ENCODE peak calls at places on chromosomes 1 and 21, in five cellular contexts. P, C, V, K and Z are unnamed samples.

GRCh38 chr1:234586304-234586703 is 23.7 kb downstream of the IRF2BP2 start:
- DNase-seq in P (no peak), C (no peak), V (no peak), K (no peak), Z (no peak)

GRCh38 chr1:179105393-179105792 is 23.5 kb downstream of the TOR3A start:
- DNase-seq in P (no peak), C (no peak), V (no peak), K (no peak), Z (no peak)

GRCh38 chr1:113073457-113073950 is 506 bp downstream of the LRIG2 start:
- DNase-seq in P (no peak), C (no peak), V (peak), K (peak), Z (peak)

GRCh38 chr1:150371110-150371509 is 7.2 kb downstream of the RPRD2 start:
- DNase-seq in P (no peak), C (no peak), V (no peak), K (no peak), Z (no peak)

GRCh38 chr1:21334214-21335087 is 44.2 kb upstream of the ECE1 start:
- DNase-seq in P (peak), C (peak), V (peak), K (peak), Z (peak)

GRCh38 chr21:35206141-35207125 is 157.3 kb upstream of the RUNX1 start:
- DNase-seq in P (no peak), C (no peak), V (peak), K (no peak), Z (no peak)

GRCh38 chr1:45329445-45329844 is 2.8 kb downstream of the HPDL start:
- DNase-seq in P (no peak), C (no peak), V (no peak), K (no peak), Z (no peak)

GRCh38 chr1:25194054-25194453 is 38.2 kb downstream of the SYF2 start:
- DNase-seq in P (no peak), C (no peak), V (no peak), K (no peak), Z (no peak)

GRCh38 chr1:117654485-117655219 is 48.8 kb downstream of the TENT5C start:
- DNase-seq in P (no peak), C (no peak), V (no peak), K (no peak), Z (no peak)

GRCh38 chr1:161743231-161743630 is 6.4 kb upstream of the DUSP12 start:
- DNase-seq in P (no peak), C (no peak), V (no peak), K (no peak), Z (no peak)

GRCh38 chr1:98420376-98421097 is 241.0 kb upstream of the SNX7 start:
- DNase-seq in P (no peak), C (no peak), V (no peak), K (no peak), Z (no peak)

GRCh38 chr1:84634536-84635205 is 55.6 kb downstream of the SSX2IP start:
- DNase-seq in P (no peak), C (no peak), V (no peak), K (no peak), Z (no peak)

GRCh38 chr1:192161974-192162373 is 3.7 kb downstream of the RGS18 start:
- DNase-seq in P (no peak), C (no peak), V (no peak), K (no peak), Z (no peak)

GRCh38 chr1:203536981-203537455 is 43.1 kb downstream of the OPTC start:
- DNase-seq in P (no peak), C (peak), V (no peak), K (no peak), Z (peak)

GRCh38 chr1:64514197-64514765 is 44.4 kb downstream of the CACHD1 start:
- DNase-seq in P (no peak), C (no peak), V (no peak), K (no peak), Z (no peak)

GRCh38 chr1:201259476-201260235 is 23.6 kb upstream of the PKP1 start:
- DNase-seq in P (no peak), C (no peak), V (peak), K (no peak), Z (no peak)

GRCh38 chr21:38244885-38245869 is 11.6 kb upstream of the KCNJ15 start:
- DNase-seq in P (no peak), C (no peak), V (no peak), K (no peak), Z (no peak)

GRCh38 chr1:83818916-83819315 is 180.0 kb downstream of the TTLL7 start:
- DNase-seq in P (no peak), C (peak), V (no peak), K (no peak), Z (no peak)

GRCh38 chr21:36065497-36066036 is 4.3 kb upstream of the CBR1 start:
- DNase-seq in P (no peak), C (peak), V (no peak), K (no peak), Z (no peak)

GRCh38 chr1:32345289-32345827 is 9.3 kb upstream of the MARCKSL1 start:
- DNase-seq in P (no peak), C (peak), V (no peak), K (no peak), Z (no peak)

GRCh38 chr21:32412998-32413504 is 545 bp downstream of the EVA1C start:
- DNase-seq in P (peak), C (peak), V (peak), K (peak), Z (peak)

GRCh38 chr1:29798699-29799566 is 562.6 kb downstream of the PTPRU start:
- DNase-seq in P (no peak), C (no peak), V (no peak), K (no peak), Z (no peak)

GRCh38 chr21:27076035-27076434 is 109.1 kb upstream of the ADAMTS5 start:
- DNase-seq in P (no peak), C (no peak), V (no peak), K (no peak), Z (no peak)

GRCh38 chr1:173417563-173417962 is 59.6 kb upstream of the PRDX6 start:
- DNase-seq in P (no peak), C (no peak), V (no peak), K (no peak), Z (no peak)

GRCh38 chr1:175690926-175691325 is 52.5 kb downstream of the TNR start:
- DNase-seq in P (no peak), C (no peak), V (no peak), K (no peak), Z (no peak)

GRCh38 chr21:29477347-29477746 is 178.6 kb downstream of the BACH1 start:
- DNase-seq in P (no peak), C (no peak), V (no peak), K (no peak), Z (no peak)

GRCh38 chr1:105608713-105609112 is 1447.8 kb upstream of the PRMT6 start:
- DNase-seq in P (no peak), C (no peak), V (no peak), K (no peak), Z (no peak)

GRCh38 chr1:7220007-7220406 is 434.8 kb downstream of the CAMTA1 start:
- DNase-seq in P (no peak), C (no peak), V (no peak), K (no peak), Z (no peak)

GRCh38 chr1:198656500-198656932 is 17.7 kb downstream of the PTPRC start:
- DNase-seq in P (no peak), C (no peak), V (peak), K (no peak), Z (no peak)

GRCh38 chr1:153919879-153920852 is 2.6 kb downstream of the GATAD2B start:
- DNase-seq in P (no peak), C (no peak), V (no peak), K (no peak), Z (no peak)

GRCh38 chr1:67110352-67110751 is 24.4 kb downstream of the C1orf141 start:
- DNase-seq in P (no peak), C (no peak), V (no peak), K (no peak), Z (no peak)

GRCh38 chr1:3577300-3577699 is 34.0 kb downstream of the MEGF6 start:
- DNase-seq in P (no peak), C (no peak), V (no peak), K (no peak), Z (no peak)

GRCh38 chr1:218339267-218339831 is 5.8 kb upstream of the TGFB2 start:
- DNase-seq in P (no peak), C (no peak), V (no peak), K (no peak), Z (no peak)

GRCh38 chr1:244335456-244335855 is 116.3 kb downstream of the ADSS2 start:
- DNase-seq in P (no peak), C (no peak), V (no peak), K (no peak), Z (no peak)

GRCh38 chr1:199859525-199859924 is 168.0 kb upstream of the NR5A2 start:
- DNase-seq in P (no peak), C (no peak), V (no peak), K (no peak), Z (no peak)

GRCh38 chr21:41429925-41430491 is 4.0 kb downstream of the MX1 start:
- DNase-seq in P (no peak), C (no peak), V (no peak), K (no peak), Z (no peak)

GRCh38 chr1:155125946-155126493 is 1.7 kb upstream of the EFNA1 start:
- DNase-seq in P (peak), C (peak), V (peak), K (peak), Z (peak)
- H3K27ac ChIP-seq in P (peak), C (peak), V (peak), K (peak), Z (peak)

DNA sequence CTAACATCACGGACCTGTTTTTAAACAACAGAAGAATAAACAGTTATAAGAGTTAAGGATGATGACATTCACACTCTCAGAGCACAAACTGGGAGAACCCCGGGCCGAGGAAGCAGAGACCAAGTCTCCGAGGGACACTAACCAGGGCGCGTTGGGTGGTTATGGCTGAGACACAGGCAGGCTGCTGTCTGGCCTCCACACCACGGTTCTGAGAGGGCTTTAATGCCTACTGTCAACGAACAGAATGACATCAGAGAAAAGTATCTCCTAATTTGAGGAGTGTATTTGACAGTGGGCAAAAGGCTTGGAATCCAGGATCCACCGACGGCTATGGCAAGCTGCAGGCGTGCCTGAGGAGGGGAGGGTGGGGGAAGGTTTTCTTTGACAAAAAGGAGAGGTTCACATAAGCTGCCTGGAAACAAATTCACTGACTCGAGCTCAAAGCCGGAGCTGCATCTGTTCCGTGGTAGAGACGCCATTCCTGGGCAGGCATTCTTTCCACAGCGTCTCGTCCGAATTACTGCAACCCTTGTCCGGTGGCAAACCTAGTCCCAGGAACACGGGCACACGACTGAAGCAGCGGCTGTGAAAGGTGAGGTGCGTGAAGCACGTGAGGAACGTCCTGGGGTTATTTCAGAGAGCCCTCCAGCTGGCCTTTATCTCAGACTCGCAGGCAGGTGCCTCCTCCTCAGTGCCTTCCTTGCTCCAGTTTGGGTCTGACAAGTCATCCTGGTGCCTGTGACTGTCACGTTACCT is 9.4 kb downstream of the POFUT2 start:
- DNase-seq in P (no peak), C (peak), V (no peak), K (no peak), Z (no peak)
- TF ChIP-seq CTCF in P (no peak), C (no peak), V (no peak), K (no peak), Z (no peak)

GRCh38 chr1:155326020-155326526 is 5.4 kb downstream of the RUSC1 start:
- DNase-seq in P (no peak), C (no peak), V (no peak), K (no peak), Z (no peak)
- H3K27ac ChIP-seq in P (no peak), C (no peak), V (no peak), K (no peak), Z (peak)

DNA sequence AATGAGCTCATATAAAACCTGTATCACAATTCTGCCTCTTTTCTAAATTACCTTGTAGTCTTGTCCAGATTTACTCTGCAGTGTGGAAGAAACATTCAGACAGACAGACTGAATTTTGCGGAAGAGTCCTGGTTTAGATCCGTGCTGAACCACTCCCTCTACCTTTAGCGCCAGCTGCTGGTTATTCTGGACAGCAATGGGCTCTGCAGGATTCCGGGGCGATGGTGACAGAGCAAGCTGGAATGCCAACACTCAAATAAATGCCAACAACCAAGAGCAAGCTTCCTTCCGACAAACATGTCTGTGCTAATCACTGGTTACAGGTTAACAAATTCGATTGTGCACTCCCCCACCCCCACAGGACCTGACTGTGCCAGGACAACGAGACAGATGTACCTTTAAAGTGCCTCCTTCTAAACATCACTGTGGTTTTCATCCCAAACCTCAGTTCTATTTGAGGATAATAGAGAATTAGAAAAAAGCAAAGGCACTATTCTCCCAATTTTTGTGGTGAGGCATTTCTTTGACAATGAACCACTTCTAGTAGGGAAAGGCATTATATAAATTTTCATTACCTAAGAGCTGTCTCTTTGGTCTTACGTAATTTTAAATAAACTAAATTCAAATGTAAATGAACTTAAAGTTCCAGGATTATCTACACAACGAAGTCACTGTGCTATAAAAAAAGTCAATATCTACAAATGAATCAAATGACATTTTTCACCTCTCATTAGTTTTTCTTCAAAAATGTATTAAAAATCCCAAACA is 90.4 kb downstream of the INTS7 start:
- DNase-seq in P (no peak), C (peak), V (peak), K (no peak), Z (no peak)
- TF ChIP-seq CTCF in P (peak), C (peak), V (no peak), K (no peak), Z (peak)

GRCh38 chr21:14541840-14542495 is 4.1 kb downstream of the SAMSN1 start:
- DNase-seq in P (no peak), C (no peak), V (no peak), K (no peak), Z (no peak)
- H3K27ac ChIP-seq in P (peak), C (no peak), V (no peak), K (peak), Z (no peak)